ENCODE peak calls at places on chromosomes 7 and 10, in seven cellular contexts. J is heart left ventricle, P is foreskin fibroblast, W is suprapubic skin, Y is AG04449, L is adrenal gland, U is AG09319. R is an unnamed sample.

GRCh38 chr7:24833548-24833947 is 76.3 kb upstream of the GSDME start:
- DNase-seq in J (no peak), P (no peak), W (no peak), Y (no peak), L (no peak), U (no peak), R (no peak)

GRCh38 chr7:10225265-10225664 is 748.4 kb upstream of the PHF14 start:
- DNase-seq in J (no peak), P (no peak), W (no peak), Y (no peak), L (no peak), U (no peak), R (no peak)

GRCh38 chr7:139543801-139544603 is 20.5 kb downstream of the CLEC2L start:
- DNase-seq in J (no peak), P (no peak), W (no peak), Y (no peak), L (no peak), U (no peak), R (no peak)

GRCh38 chr7:43302211-43302711 is 189.8 kb downstream of the HECW1 start:
- DNase-seq in J (no peak), P (peak; percentile 71), W (no peak), Y (no peak), L (peak; percentile 48), U (no peak), R (no peak)

GRCh38 chr7:6652446-6653011 is 15.4 kb downstream of the ZNF316 start:
- DNase-seq in J (peak; percentile 58), P (no peak), W (no peak), Y (no peak), L (no peak), U (no peak), R (no peak)

GRCh38 chr7:43954524-43955228 is 28.4 kb downstream of the UBE2D4 start:
- DNase-seq in J (no peak), P (peak; percentile 87), W (no peak), Y (peak; percentile 21), L (peak; percentile 62), U (peak; percentile 8), R (peak; percentile 10)

GRCh38 chr10:131730771-131731497 is 169.9 kb upstream of the PPP2R2D start:
- DNase-seq in J (no peak), P (no peak), W (peak; percentile 33), Y (no peak), L (no peak), U (no peak), R (no peak)

GRCh38 chr7:50733552-50733951 is 49.1 kb downstream of the GRB10 start:
- DNase-seq in J (no peak), P (no peak), W (no peak), Y (no peak), L (no peak), U (no peak), R (no peak)

GRCh38 chr7:156240532-156240931 is 400.0 kb upstream of the RNF32 start:
- DNase-seq in J (no peak), P (no peak), W (no peak), Y (no peak), L (no peak), U (no peak), R (no peak)

GRCh38 chr7:36887969-36888368 is 163.7 kb upstream of the AOAH start:
- DNase-seq in J (no peak), P (no peak), W (no peak), Y (no peak), L (no peak), U (no peak), R (no peak)

GRCh38 chr7:79806161-79806734 is 328.4 kb upstream of the GNAI1 start:
- DNase-seq in J (no peak), P (peak; percentile 57), W (no peak), Y (no peak), L (no peak), U (peak; percentile 11), R (no peak)

GRCh38 chr10:92993671-92994304 is 66.8 kb upstream of the CYP26C1 start:
- DNase-seq in J (no peak), P (no peak), W (no peak), Y (no peak), L (no peak), U (no peak), R (no peak)

GRCh38 chr7:131235489-131236317 is 92.0 kb upstream of the MKLN1 start:
- DNase-seq in J (no peak), P (peak; percentile 97), W (no peak), Y (peak; percentile 92), L (peak; percentile 62), U (peak; percentile 84), R (peak; percentile 86)

GRCh38 chr7:132488634-132489302 is 87.5 kb downstream of the PLXNA4 start:
- DNase-seq in J (no peak), P (peak; percentile 45), W (no peak), Y (no peak), L (no peak), U (no peak), R (no peak)

GRCh38 chr7:75656740-75657139 is 82.0 kb downstream of the HIP1 start:
- DNase-seq in J (no peak), P (no peak), W (no peak), Y (no peak), L (no peak), U (no peak), R (no peak)

GRCh38 chr7:116399808-116400207 is 99.7 kb upstream of the CAV2 start:
- DNase-seq in J (no peak), P (peak; percentile 68), W (no peak), Y (peak; percentile 21), L (no peak), U (no peak), R (no peak)

GRCh38 chr10:89342219-89342966 is 14.6 kb downstream of the IFIT3 start:
- DNase-seq in J (no peak), P (peak; percentile 95), W (peak; percentile 73), Y (no peak), L (peak; percentile 96), U (no peak), R (peak; percentile 19)

GRCh38 chr10:49609283-49610014 is 661 bp upstream of the SLC18A3 start:
- DNase-seq in J (no peak), P (no peak), W (peak; percentile 44), Y (no peak), L (no peak), U (no peak), R (no peak)

GRCh38 chr7:78379148-78379547 is 580.6 kb downstream of the PHTF2 start:
- DNase-seq in J (no peak), P (peak; percentile 56), W (no peak), Y (no peak), L (no peak), U (no peak), R (peak; percentile 24)

GRCh38 chr7:78383096-78383495 is 584.5 kb downstream of the PHTF2 start:
- DNase-seq in J (no peak), P (no peak), W (no peak), Y (no peak), L (no peak), U (no peak), R (no peak)

DNA sequence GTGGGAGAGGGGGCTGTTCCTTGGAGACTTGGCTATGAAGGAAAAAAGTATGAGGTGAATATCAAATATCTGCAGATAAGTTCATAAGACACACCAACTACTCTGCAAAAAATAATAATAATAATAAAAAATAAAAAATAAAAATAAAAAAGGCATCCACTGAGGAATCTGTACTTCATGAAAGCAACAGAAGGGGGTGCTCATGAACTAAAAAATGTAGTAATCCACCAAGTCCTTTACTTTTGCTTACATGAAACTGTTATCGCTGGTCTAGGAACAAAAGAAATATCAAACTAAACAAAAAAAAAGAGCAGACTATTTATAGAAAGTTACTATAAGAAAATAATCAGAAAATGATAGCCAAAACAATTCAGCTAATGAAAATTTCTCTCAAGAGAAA is 579.0 kb downstream of the PHTF2 start:
- DNase-seq in J (no peak), P (no peak), W (no peak), Y (no peak), L (no peak), U (no peak), R (no peak)
- TF ChIP-seq CTCF in J (no peak), P (no peak), W (no peak), Y (no peak), L (no peak), U (no peak), R (no peak)

DNA sequence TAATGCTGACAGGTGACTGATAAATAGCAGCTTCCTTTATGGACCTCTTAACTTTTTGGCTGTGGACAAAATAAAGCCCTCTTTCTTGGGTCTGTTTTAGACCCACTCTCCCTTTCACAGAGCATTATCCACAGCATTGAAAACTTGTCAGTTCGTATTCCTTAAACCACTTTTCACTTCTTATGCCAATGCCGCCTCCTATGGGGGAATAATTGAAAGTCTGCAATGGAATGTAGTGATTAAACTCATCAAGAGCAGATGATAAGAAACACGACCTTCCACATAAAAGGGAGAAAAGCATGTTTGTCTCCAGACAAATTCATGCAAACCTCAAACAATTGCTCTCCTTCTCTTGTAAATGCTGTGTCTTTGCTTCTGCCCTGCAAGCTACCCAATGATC is 153.4 kb downstream of the SORCS1 start:
- DNase-seq in J (no peak), P (no peak), W (no peak), Y (no peak), L (no peak), U (no peak), R (no peak)
- TF ChIP-seq CTCF in J (no peak), P (no peak), W (no peak), Y (no peak), L (no peak), U (no peak), R (no peak)

GRCh38 chr10:18142151-18142550 is 1.9 kb downstream of the CACNB2 start:
- DNase-seq in J (no peak), P (peak; percentile 24), W (no peak), Y (no peak), L (no peak), U (no peak), R (no peak)

GRCh38 chr10:18136056-18136916 is 3.9 kb upstream of the CACNB2 start:
- DNase-seq in J (no peak), P (peak; percentile 68), W (no peak), Y (no peak), L (no peak), U (no peak), R (no peak)

GRCh38 chr10:18140957-18141888 is 999 bp downstream of the CACNB2 start:
- DNase-seq in J (peak; percentile 49), P (peak; percentile 37), W (no peak), Y (no peak), L (no peak), U (no peak), R (no peak)

GRCh38 chr10:18137111-18137510 is 3.1 kb upstream of the CACNB2 start:
- DNase-seq in J (no peak), P (no peak), W (no peak), Y (no peak), L (no peak), U (no peak), R (no peak)

GRCh38 chr10:18140149-18140956 is at the start of gene CACNB2:
- DNase-seq in J (peak; percentile 83), P (peak; percentile 81), W (peak; percentile 76), Y (no peak), L (peak; percentile 56), U (peak; percentile 15), R (no peak)
- TF ChIP-seq CTCF in J (no peak), P (no peak), W (no peak), Y (no peak), L (no peak), U (no peak), R (no peak)

DNA sequence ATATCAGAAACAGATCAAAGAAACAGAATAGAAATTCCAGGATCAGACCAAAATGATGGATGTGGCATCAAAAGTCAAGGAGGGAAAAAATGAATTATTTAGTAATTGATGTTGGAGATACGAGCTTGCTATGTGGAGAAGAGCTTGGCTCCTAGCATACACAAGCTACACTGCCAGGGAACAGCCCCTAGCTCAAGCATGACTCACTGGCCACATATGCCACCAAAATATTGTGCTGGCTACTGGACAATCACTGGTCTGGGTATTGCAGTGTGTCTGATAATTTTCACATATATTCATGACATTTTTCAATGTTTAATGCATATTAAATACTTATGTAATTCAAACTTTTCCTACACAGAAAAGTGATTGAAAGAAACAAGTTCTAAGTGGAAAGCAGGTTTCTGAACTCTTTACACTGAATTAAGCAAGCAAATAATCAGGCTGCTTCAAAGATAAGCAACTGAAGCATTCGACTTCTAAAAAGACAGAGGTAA is 59.3 kb downstream of the OAT start:
- DNase-seq in J (no peak), P (peak; percentile 37), W (no peak), Y (no peak), L (no peak), U (no peak), R (no peak)
- TF ChIP-seq CTCF in J (no peak), P (no peak), W (no peak), Y (no peak), L (no peak), U (no peak), R (no peak)

R was measured in BJ.